ENCODE peak calls at places on chromosomes 7 and 10, in eight cellular contexts. One of them, this sample, is unnamed.

GRCh38 chr10:34280599-34281374 is 534.3 kb downstream of the PARD3 start:
- DNase-seq in CD8-positive, alpha-beta memory T cell: no peak
- DNase-seq in colonic mucosa: no peak
- DNase-seq in foreskin keratinocyte: peak; percentile 97
- DNase-seq in C1 segment of cervical spinal cord: no peak
- DNase-seq in cardiac septum: no peak
- DNase-seq in RPMI7951: peak; percentile 97
- DNase-seq in stimulated activated CD8-positive, alpha-beta memory T cell treated with anti-CD3 and anti-CD28 coated beads, Interleukin-12 subunit alpha, Interleukin-12 subunit beta, amount 100 ng/mL, for 1 hour: no peak
- DNase-seq in this sample: no peak

GRCh38 chr10:113273151-113273876 is 279.5 kb upstream of the HABP2 start:
- DNase-seq in colonic mucosa: peak; percentile 25
- DNase-seq in C1 segment of cervical spinal cord: peak; percentile 72
- DNase-seq in RPMI7951: no peak
- DNase-seq in foreskin keratinocyte: no peak
- DNase-seq in cardiac septum: no peak
- DNase-seq in stimulated activated CD8-positive, alpha-beta memory T cell treated with anti-CD3 and anti-CD28 coated beads, Interleukin-12 subunit alpha, Interleukin-12 subunit beta, amount 100 ng/mL, for 1 hour: no peak
- DNase-seq in CD8-positive, alpha-beta memory T cell: no peak
- DNase-seq in this sample: no peak

GRCh38 chr10:119461923-119462322 is 80.6 kb downstream of the RGS10 start:
- DNase-seq in colonic mucosa: no peak
- DNase-seq in cardiac septum: no peak
- DNase-seq in CD8-positive, alpha-beta memory T cell: no peak
- DNase-seq in RPMI7951: no peak
- DNase-seq in stimulated activated CD8-positive, alpha-beta memory T cell treated with anti-CD3 and anti-CD28 coated beads, Interleukin-12 subunit alpha, Interleukin-12 subunit beta, amount 100 ng/mL, for 1 hour: no peak
- DNase-seq in C1 segment of cervical spinal cord: no peak
- DNase-seq in foreskin keratinocyte: no peak
- DNase-seq in this sample: no peak

GRCh38 chr10:21184216-21184615 is 287.1 kb upstream of the NEBL start:
- DNase-seq in C1 segment of cervical spinal cord: no peak
- DNase-seq in foreskin keratinocyte: peak; percentile 85
- DNase-seq in CD8-positive, alpha-beta memory T cell: no peak
- DNase-seq in stimulated activated CD8-positive, alpha-beta memory T cell treated with anti-CD3 and anti-CD28 coated beads, Interleukin-12 subunit alpha, Interleukin-12 subunit beta, amount 100 ng/mL, for 1 hour: no peak
- DNase-seq in cardiac septum: no peak
- DNase-seq in RPMI7951: peak; percentile 69
- DNase-seq in colonic mucosa: no peak
- DNase-seq in this sample: no peak

GRCh38 chr10:71735709-71736569 is 16.4 kb upstream of the C10orf105 start:
- DNase-seq in foreskin keratinocyte: no peak
- DNase-seq in cardiac septum: no peak
- DNase-seq in colonic mucosa: no peak
- DNase-seq in C1 segment of cervical spinal cord: no peak
- DNase-seq in RPMI7951: no peak
- DNase-seq in stimulated activated CD8-positive, alpha-beta memory T cell treated with anti-CD3 and anti-CD28 coated beads, Interleukin-12 subunit alpha, Interleukin-12 subunit beta, amount 100 ng/mL, for 1 hour: no peak
- DNase-seq in CD8-positive, alpha-beta memory T cell: peak; percentile 53
- DNase-seq in this sample: peak; percentile 65

GRCh38 chr10:121611431-121612159 is 13.4 kb upstream of the FGFR2 start:
- DNase-seq in cardiac septum: peak; percentile 33
- DNase-seq in stimulated activated CD8-positive, alpha-beta memory T cell treated with anti-CD3 and anti-CD28 coated beads, Interleukin-12 subunit alpha, Interleukin-12 subunit beta, amount 100 ng/mL, for 1 hour: no peak
- DNase-seq in foreskin keratinocyte: no peak
- DNase-seq in colonic mucosa: no peak
- DNase-seq in RPMI7951: no peak
- DNase-seq in C1 segment of cervical spinal cord: no peak
- DNase-seq in CD8-positive, alpha-beta memory T cell: no peak
- DNase-seq in this sample: no peak

GRCh38 chr10:78774999-78775711 is 293.6 kb upstream of the ZMIZ1 start:
- DNase-seq in CD8-positive, alpha-beta memory T cell: no peak
- DNase-seq in stimulated activated CD8-positive, alpha-beta memory T cell treated with anti-CD3 and anti-CD28 coated beads, Interleukin-12 subunit alpha, Interleukin-12 subunit beta, amount 100 ng/mL, for 1 hour: no peak
- DNase-seq in foreskin keratinocyte: no peak
- DNase-seq in C1 segment of cervical spinal cord: no peak
- DNase-seq in cardiac septum: peak; percentile 74
- DNase-seq in colonic mucosa: no peak
- DNase-seq in RPMI7951: no peak
- DNase-seq in this sample: no peak

GRCh38 chr7:11207565-11207964 is 233.9 kb downstream of the PHF14 start:
- DNase-seq in stimulated activated CD8-positive, alpha-beta memory T cell treated with anti-CD3 and anti-CD28 coated beads, Interleukin-12 subunit alpha, Interleukin-12 subunit beta, amount 100 ng/mL, for 1 hour: no peak
- DNase-seq in RPMI7951: no peak
- DNase-seq in CD8-positive, alpha-beta memory T cell: no peak
- DNase-seq in foreskin keratinocyte: no peak
- DNase-seq in colonic mucosa: no peak
- DNase-seq in C1 segment of cervical spinal cord: no peak
- DNase-seq in cardiac septum: no peak
- DNase-seq in this sample: no peak

GRCh38 chr10:4316166-4316810 is 509.7 kb upstream of the AKR1E2 start:
- DNase-seq in cardiac septum: peak; percentile 75
- DNase-seq in stimulated activated CD8-positive, alpha-beta memory T cell treated with anti-CD3 and anti-CD28 coated beads, Interleukin-12 subunit alpha, Interleukin-12 subunit beta, amount 100 ng/mL, for 1 hour: no peak
- DNase-seq in foreskin keratinocyte: no peak
- DNase-seq in colonic mucosa: no peak
- DNase-seq in RPMI7951: peak; percentile 99
- DNase-seq in C1 segment of cervical spinal cord: peak; percentile 29
- DNase-seq in CD8-positive, alpha-beta memory T cell: no peak
- DNase-seq in this sample: no peak

This sample was measured in CMK.